ENCODE peak calls at places on chromosomes 7 and 10, in five cellular contexts. Z is heart left ventricle, O is DND-41, U is right cardiac atrium, S is tibial nerve. K is an unnamed sample. For H3K4me1, the result is how much of the 10 kb centered on the place peaks cover.

GRCh38 chr10:132283604-132284382 is 24.0 kb downstream of the STK32C start:
- DNase-seq in Z (no peak), U (peak), S (no peak), O (no peak), K (no peak)

GRCh38 chr7:18504965-18505364 is 9.4 kb downstream of the HDAC9 start:
- DNase-seq in O (no peak), U (no peak), Z (no peak), S (no peak), K (no peak)

GRCh38 chr10:77111611-77112550 is 525.7 kb downstream of the KCNMA1 start:
- DNase-seq in Z (no peak), S (no peak), U (no peak), O (peak), K (no peak)

GRCh38 chr10:132545659-132546367 is 8.2 kb downstream of the INPP5A start:
- DNase-seq in U (no peak), Z (no peak), S (no peak), O (no peak), K (no peak)

GRCh38 chr7:73834626-73835191 is 3.9 kb downstream of the CLDN4 start:
- DNase-seq in Z (no peak), U (no peak), O (no peak), S (no peak), K (no peak)

GRCh38 chr7:113731571-113731970 is 187.2 kb downstream of the PPP1R3A start:
- DNase-seq in U (no peak), O (no peak), Z (no peak), S (no peak), K (no peak)

GRCh38 chr7:36473454-36474282 is 84.0 kb downstream of the ANLN start:
- DNase-seq in Z (no peak), O (peak), S (no peak), U (no peak), K (peak)

GRCh38 chr7:134660242-134660785 is 13.7 kb downstream of the BPGM start:
- DNase-seq in S (no peak), O (no peak), Z (no peak), U (no peak), K (no peak)

GRCh38 chr10:110192552-110192951 is 14.9 kb upstream of the MXI1 start:
- DNase-seq in O (no peak), Z (no peak), S (no peak), U (peak), K (no peak)

GRCh38 chr7:106717254-106717996 is 56.5 kb upstream of the CCDC71L start:
- DNase-seq in O (no peak), U (no peak), Z (no peak), S (no peak), K (no peak)

GRCh38 chr7:17608114-17608833 is 309.8 kb downstream of the AHR start:
- DNase-seq in U (no peak), Z (no peak), O (no peak), S (no peak), K (no peak)

GRCh38 chr10:132878730-132879407 is 63.5 kb downstream of the CFAP46 start:
- DNase-seq in U (no peak), S (no peak), O (no peak), Z (peak), K (no peak)

GRCh38 chr10:103193107-103193819 is at the start of gene NT5C2:
- DNase-seq in O (peak), U (peak), S (peak), Z (peak), K (peak)

GRCh38 chr10:70267161-70267933 is 16.5 kb downstream of the NPFFR1 start:
- DNase-seq in O (no peak), Z (no peak), S (no peak), U (peak), K (peak)

DNA sequence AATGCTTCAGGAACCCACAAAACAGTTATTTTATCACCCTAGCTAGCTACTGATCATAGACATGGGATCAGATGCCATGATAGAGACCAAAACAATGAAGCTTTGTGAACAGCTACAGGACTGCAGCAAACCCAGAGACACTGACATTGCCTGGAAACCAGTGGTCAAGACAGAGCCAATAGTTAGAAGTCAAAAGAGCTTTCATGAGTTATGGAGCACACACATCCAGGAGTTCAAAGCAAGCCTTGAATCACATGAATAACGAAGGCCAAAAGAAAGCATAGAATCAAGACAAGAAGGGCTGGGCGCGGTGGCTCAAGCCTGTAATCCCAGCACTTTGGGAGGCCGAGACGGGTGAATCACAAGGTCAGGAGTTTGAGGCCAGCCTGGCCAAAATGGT is 34.5 kb upstream of the GSAP start:
- DNase-seq in Z (no peak), U (no peak), S (no peak), O (no peak), K (no peak)
- H3K4me1 ChIP-seq in Z (under half), U (under half), S (under half), O (under half), K (under half)

GRCh38 chr10:59779656-59780521 is 26.6 kb upstream of the MRLN start:
- DNase-seq in O (no peak), S (no peak), U (no peak), Z (peak), K (no peak)
- H3K4me3 ChIP-seq in O (no peak), S (no peak), U (no peak), Z (no peak), K (no peak)

DNA sequence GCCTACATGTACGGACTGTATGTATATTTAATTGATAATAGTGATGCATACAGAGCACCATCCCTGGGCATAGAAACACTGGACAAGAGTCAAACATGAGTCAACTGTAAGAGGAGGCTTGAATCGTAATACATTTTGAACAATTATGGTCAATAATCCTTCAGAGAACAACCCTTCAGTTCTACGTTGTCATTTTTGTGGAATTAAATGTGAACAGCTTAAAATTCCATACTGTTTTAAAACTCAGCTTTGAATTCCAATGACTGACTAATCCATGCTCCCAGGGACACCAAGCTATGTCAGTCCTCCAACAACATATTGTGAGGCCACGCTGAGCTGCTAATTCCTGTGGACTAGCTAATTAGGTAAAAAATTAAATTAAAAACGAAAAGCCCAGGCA is 41.5 kb upstream of the KMT2E start:
- DNase-seq in U (no peak), S (no peak), Z (no peak), O (no peak), K (no peak)
- H3K4me1 ChIP-seq in U (under half), S (under half), Z (half or more), O (under half), K (under half)

DNA sequence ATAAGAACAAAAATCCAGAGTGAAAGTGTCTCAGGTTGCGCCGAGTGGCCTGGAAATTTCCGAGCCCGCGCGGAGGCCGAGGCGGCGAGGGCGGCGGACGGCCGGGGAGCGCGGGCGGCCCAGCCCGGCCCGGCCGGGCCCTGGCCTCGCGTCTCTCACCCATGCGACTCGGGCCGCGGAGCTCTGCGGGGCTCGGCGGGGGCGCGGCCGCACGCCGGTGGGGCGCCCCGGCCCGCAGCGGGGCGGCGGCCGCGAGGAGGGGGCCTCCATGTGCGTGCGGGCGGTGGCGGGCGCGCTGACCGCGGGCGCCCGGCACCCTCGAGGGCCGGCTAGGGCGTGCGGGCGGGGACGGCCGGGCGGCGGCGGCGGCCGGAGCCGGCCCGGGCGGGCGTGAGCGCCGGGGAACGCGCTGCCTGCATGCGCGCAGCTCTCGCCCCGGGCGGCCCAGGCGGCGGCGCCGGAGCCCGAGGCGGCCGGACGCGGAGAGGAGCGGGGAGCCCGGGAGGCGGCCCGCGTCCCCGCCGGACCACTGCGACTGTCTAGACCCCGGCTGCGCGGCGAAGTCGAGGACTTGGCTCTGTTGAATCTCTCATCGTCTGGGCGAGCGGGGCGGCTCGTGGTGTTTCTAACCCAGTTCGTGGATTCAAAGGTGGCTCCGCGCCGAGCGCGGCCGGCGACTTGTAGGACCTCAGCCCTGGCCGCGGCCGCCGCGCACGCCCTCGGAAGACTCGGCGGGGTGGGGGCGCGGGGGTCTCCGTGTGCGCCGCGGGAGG is at the start of gene EN2:
- DNase-seq in S (no peak), O (no peak), Z (no peak), U (peak), K (no peak)
- H3K4me3 ChIP-seq in S (peak), O (no peak), Z (peak), U (peak), K (no peak)

GRCh38 chr7:43141091-43141490 is 28.6 kb downstream of the HECW1 start:
- DNase-seq in S (no peak), O (peak), Z (no peak), U (no peak), K (no peak)

GRCh38 chr7:43136064-43136463 is 23.6 kb downstream of the HECW1 start:
- DNase-seq in U (no peak), Z (no peak), S (no peak), O (no peak), K (no peak)

GRCh38 chr7:43137811-43138210 is 25.4 kb downstream of the HECW1 start:
- DNase-seq in S (no peak), O (no peak), Z (no peak), U (no peak), K (no peak)

GRCh38 chr7:43140186-43140585 is 27.7 kb downstream of the HECW1 start:
- DNase-seq in S (no peak), U (no peak), Z (no peak), O (no peak), K (no peak)

GRCh38 chr7:43138710-43139601 is 26.5 kb downstream of the HECW1 start:
- DNase-seq in S (no peak), Z (no peak), O (no peak), U (no peak), K (peak)
- H3K4me1 ChIP-seq in S (under half), Z (under half), O (under half), U (under half), K (under half)

DNA sequence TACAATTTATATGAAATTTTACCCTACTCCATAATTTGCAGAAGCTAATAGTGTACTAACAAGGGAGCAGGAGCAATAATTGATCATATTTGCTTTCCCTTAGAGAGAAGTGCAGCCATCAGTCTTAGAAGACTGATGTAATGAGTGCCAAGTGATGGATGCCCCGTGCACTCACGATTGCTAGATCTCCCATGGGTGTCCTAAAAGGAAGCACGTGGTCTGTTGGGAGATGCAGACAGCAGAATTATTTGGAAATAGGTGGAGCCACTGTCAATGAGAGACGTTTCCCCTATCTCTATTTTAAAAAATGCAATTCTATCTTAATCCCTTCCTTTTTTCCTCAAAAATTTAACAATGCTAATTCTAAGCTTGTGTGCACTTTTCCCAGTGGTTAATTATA is 772.2 kb upstream of the C7orf33 start:
- DNase-seq in Z (no peak), S (no peak), U (no peak), O (no peak), K (no peak)
- H3K4me3 ChIP-seq in Z (no peak), S (no peak), U (no peak), O (no peak), K (no peak)

DNA sequence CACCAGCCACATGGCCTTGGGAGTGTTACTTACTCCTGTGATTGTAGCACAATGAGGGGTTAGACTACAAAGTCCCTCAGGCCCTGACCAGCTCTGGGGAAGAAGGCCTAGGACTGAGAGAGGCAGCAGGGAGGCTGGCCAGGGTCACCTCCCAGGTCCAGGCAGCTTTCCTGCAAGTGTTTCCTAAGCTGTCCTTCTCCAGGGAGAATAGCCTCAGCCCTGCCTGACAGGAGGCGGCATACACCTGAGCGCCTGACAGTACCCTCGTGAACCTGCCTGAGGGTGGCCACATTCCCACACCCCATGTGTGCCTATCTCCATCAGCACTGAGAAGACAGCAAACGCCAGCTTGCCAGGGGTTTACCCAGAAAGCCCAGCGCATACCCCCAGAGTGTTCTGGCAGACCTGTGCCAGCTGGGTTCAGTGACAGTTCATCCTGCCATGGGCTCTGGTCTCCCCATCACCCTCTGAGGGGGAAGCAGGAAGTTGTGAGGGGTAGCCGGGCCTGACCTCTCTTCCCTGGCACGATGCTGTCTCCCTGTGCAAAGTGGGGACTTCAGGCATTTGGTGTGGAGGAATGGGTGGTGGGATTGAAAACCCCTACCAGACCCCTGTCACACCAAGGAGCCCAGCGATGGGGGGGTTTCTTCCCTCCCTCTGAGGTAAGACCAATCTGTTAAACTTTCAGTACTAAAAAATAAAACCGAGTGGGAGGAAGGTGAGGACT is 56.3 kb upstream of the CAMK2B start:
- DNase-seq in S (no peak), Z (no peak), O (no peak), U (no peak), K (peak)
- H3K4me1 ChIP-seq in S (under half), Z (under half), O (under half), U (under half), K (half or more)

DNA sequence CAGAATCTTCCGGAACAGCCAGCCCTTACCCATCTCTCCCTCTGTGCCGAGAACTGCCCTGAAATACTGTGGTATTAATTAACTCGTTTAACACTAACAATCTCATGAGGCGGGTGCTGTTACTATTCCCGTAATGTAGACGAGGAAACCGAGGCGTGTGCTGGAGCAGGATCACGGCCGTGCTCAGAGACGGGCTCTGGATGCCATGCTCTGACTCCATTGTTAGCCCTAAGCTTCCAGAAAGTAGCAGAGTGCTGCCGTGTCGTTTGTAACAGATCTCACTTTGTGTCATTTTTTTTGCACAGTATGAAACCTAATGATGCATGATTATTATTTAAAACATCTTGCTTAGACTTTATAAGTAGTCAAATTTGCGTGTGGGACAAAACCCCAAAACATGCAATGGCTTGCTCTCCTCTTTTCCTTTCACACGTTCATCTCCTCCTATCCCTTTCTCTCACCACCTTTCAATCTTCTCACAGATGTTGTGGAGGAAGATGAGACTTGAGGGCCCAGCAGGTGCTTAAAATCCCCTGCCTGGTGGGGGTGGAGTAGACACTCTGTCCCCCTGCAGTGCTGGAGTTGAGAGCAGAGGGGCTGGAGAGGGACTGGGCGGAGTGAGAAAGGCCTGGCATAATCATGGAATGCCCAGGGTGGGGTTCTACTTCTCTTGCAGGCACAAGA is 479 bp upstream of the ACTR3C start:
- DNase-seq in S (no peak), Z (no peak), U (no peak), O (peak), K (no peak)
- H3K4me3 ChIP-seq in S (peak), Z (peak), U (peak), O (peak), K (no peak)

GRCh38 chr10:79126351-79126750 is 57.6 kb downstream of the ZMIZ1 start:
- DNase-seq in S (no peak), Z (no peak), O (no peak), U (no peak), K (no peak)

GRCh38 chr10:79125092-79125491 is 56.3 kb downstream of the ZMIZ1 start:
- DNase-seq in U (no peak), O (no peak), S (no peak), Z (no peak), K (no peak)

GRCh38 chr10:79123547-79123963 is 54.8 kb downstream of the ZMIZ1 start:
- DNase-seq in Z (no peak), S (no peak), U (no peak), O (no peak), K (no peak)

GRCh38 chr10:79127151-79127961 is 58.6 kb downstream of the ZMIZ1 start:
- DNase-seq in Z (peak), U (peak), O (no peak), S (peak), K (peak)

DNA sequence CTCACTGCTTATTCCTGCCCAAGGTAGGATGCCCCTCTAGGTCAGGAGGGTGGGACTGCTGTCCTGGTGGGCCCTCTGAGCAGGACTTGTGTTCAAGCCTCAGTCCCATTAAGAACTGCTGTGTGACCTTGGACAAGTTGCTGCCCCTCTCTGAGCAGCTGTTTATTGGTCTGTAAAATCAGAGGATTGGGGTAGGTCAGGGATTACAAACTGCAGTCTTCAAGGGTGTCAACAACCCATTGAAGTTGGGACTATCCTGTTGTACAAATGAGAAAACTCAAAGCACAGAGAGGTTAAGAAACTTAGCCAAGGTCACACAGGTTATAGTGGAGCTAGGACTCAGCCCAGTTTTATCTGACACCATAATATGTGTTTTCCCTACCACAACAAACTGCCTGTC is 55.3 kb downstream of the ZMIZ1 start:
- DNase-seq in U (no peak), O (no peak), S (no peak), Z (no peak), K (no peak)
- H3K4me1 ChIP-seq in U (under half), O (under half), S (under half), Z (half or more), K (under half)

GRCh38 chr10:8050561-8051108 is 3.9 kb upstream of the GATA3 start:
- DNase-seq in U (no peak), O (no peak), S (no peak), Z (no peak), K (no peak)

GRCh38 chr10:8049874-8050560 is 4.5 kb upstream of the GATA3 start:
- DNase-seq in S (no peak), U (no peak), O (no peak), Z (no peak), K (no peak)

GRCh38 chr10:8047452-8048280 is 6.8 kb upstream of the GATA3 start:
- DNase-seq in U (no peak), S (no peak), O (no peak), Z (no peak), K (no peak)

GRCh38 chr10:8048281-8049008 is 6.0 kb upstream of the GATA3 start:
- DNase-seq in S (no peak), O (no peak), U (no peak), Z (no peak), K (no peak)

GRCh38 chr10:8049151-8049873 is 5.2 kb upstream of the GATA3 start:
- DNase-seq in Z (no peak), U (no peak), O (no peak), S (no peak), K (no peak)
- H3K4me3 ChIP-seq in Z (peak), U (peak), O (no peak), S (peak), K (peak)

K was measured in SJSA1.